ENCODE peak calls at places on chromosomes 7 and 10, in nine cellular contexts. D is stomach, Y is endothelial cell of umbilical vein, H is A549, K is suprapubic skin, E is sigmoid colon, A is HepG2, S is thyroid gland, B is uterus. I is an unnamed sample.

GRCh38 chr7:82594665-82595064 is 151.1 kb upstream of the CACNA2D1 start:
- DNase-seq in K (no peak), Y (peak; percentile 59), D (no peak), E (no peak), B (no peak), H (no peak), A (no peak), S (no peak), I (no peak)

GRCh38 chr7:93165447-93165846 is 17.3 kb upstream of the SAMD9L start:
- DNase-seq in H (no peak), Y (no peak), S (no peak), E (no peak), K (no peak), D (no peak), A (no peak), B (no peak), I (no peak)

GRCh38 chr10:43968961-43969360 is 320.3 kb upstream of the ZNF32 start:
- DNase-seq in H (no peak), K (no peak), Y (no peak), D (no peak), A (no peak), S (no peak), E (no peak), B (no peak), I (no peak)

GRCh38 chr10:61992683-61993629 is 91.5 kb downstream of the ARID5B start:
- DNase-seq in D (peak; percentile 52), S (peak; percentile 8), H (no peak), Y (peak; percentile 78), E (peak; percentile 86), K (peak; percentile 82), B (peak; percentile 62), A (no peak), I (no peak)

GRCh38 chr7:37311282-37311868 is 137.3 kb downstream of the ELMO1 start:
- DNase-seq in H (no peak), D (no peak), E (no peak), B (no peak), K (peak; percentile 67), A (no peak), S (no peak), Y (peak; percentile 41), I (no peak)

GRCh38 chr7:50622821-50623220 is 57.6 kb upstream of the DDC start:
- DNase-seq in D (no peak), K (no peak), H (no peak), B (no peak), Y (no peak), E (peak; percentile 74), S (no peak), A (no peak), I (no peak)

GRCh38 chr10:34200355-34200901 is 614.7 kb downstream of the PARD3 start:
- DNase-seq in K (no peak), S (no peak), D (no peak), E (no peak), Y (no peak), A (no peak), B (no peak), H (no peak), I (no peak)

GRCh38 chr7:12524794-12525386 is 45.6 kb upstream of the SCIN start:
- DNase-seq in A (peak; percentile 33), S (no peak), B (no peak), E (no peak), D (no peak), Y (peak; percentile 75), H (peak; percentile 24), K (no peak), I (no peak)

DNA sequence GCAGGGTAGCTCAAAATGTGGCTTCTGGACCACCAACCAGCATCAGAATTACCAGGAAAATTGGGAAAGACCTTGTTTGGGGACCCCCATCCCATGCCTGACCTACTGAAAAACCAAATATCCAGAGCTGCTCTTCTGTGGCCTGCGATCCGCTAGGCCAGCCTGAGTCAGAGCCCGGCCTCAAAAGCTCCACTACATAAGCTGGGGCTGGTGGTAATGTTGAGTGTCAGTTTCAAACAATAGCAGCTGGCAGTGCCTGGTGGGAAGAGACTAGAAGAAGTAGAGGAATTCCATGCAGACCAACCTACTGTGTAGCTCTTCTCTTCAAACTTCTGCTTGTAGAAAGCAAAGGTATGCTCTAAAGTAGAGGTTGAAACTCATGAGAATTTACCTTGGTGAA is 52.0 kb downstream of the KLRG2 start:
- DNase-seq in B (no peak), Y (no peak), D (no peak), E (no peak), A (no peak), H (no peak), K (no peak), S (peak; percentile 47), I (no peak)
- H3K27ac ChIP-seq in B (peak overlapping the region; percentile 30), Y (no peak overlapping the region), D (peak overlapping the region; percentile 29), E (no peak overlapping the region), A (no peak overlapping the region), H (no peak overlapping the region), K (peak overlapping the region; percentile 66), S (peak overlapping the region; percentile 97), I (peak overlapping the region; percentile 83)

GRCh38 chr10:131162866-131163265 is 148.7 kb downstream of the TCERG1L start:
- DNase-seq in B (no peak), Y (no peak), D (no peak), A (no peak), K (no peak), S (no peak), E (peak; percentile 25), H (no peak), I (no peak)

GRCh38 chr10:131167036-131167860 is 144.3 kb downstream of the TCERG1L start:
- DNase-seq in K (no peak), D (peak; percentile 21), A (no peak), H (no peak), E (peak; percentile 47), B (no peak), Y (no peak), S (no peak), I (no peak)

GRCh38 chr10:131163444-131163843 is 148.1 kb downstream of the TCERG1L start:
- DNase-seq in E (peak; percentile 42), D (no peak), A (no peak), B (no peak), S (no peak), Y (no peak), H (no peak), K (no peak), I (no peak)

GRCh38 chr10:131166486-131166885 is 145.0 kb downstream of the TCERG1L start:
- DNase-seq in E (peak; percentile 42), S (no peak), Y (no peak), B (no peak), K (no peak), A (no peak), H (no peak), D (no peak), I (no peak)

GRCh38 chr10:131165092-131165491 is 146.4 kb downstream of the TCERG1L start:
- DNase-seq in K (no peak), B (no peak), H (no peak), E (peak; percentile 29), S (no peak), A (no peak), D (no peak), Y (no peak), I (no peak)
- TF ChIP-seq POLR2A in K (no peak), B (no peak), H (no peak), E (no peak), S (no peak), A (no peak), D (no peak), Y (no peak), I (no peak)

GRCh38 chr7:103075337-103075918 is 488 bp downstream of the ARMC10 start:
- DNase-seq in E (peak; percentile 78), Y (peak; percentile 63), B (peak; percentile 45), H (peak; percentile 15), K (peak; percentile 75), S (peak; percentile 63), D (peak; percentile 58), A (peak; percentile 50), I (peak; percentile 37)

GRCh38 chr7:103073989-103074518 is 542 bp downstream of the FBXL13 start:
- DNase-seq in S (peak; percentile 8), D (peak; percentile 55), Y (no peak), B (no peak), H (no peak), E (no peak), K (no peak), A (no peak), I (no peak)

GRCh38 chr7:103077318-103077717 is 2.4 kb downstream of the ARMC10 start:
- DNase-seq in A (no peak), B (no peak), K (no peak), E (no peak), S (no peak), Y (no peak), D (no peak), H (no peak), I (no peak)

GRCh38 chr7:103076767-103077166 is 1.8 kb downstream of the ARMC10 start:
- DNase-seq in K (no peak), D (no peak), B (no peak), S (no peak), E (no peak), Y (no peak), A (no peak), H (no peak), I (no peak)

DNA sequence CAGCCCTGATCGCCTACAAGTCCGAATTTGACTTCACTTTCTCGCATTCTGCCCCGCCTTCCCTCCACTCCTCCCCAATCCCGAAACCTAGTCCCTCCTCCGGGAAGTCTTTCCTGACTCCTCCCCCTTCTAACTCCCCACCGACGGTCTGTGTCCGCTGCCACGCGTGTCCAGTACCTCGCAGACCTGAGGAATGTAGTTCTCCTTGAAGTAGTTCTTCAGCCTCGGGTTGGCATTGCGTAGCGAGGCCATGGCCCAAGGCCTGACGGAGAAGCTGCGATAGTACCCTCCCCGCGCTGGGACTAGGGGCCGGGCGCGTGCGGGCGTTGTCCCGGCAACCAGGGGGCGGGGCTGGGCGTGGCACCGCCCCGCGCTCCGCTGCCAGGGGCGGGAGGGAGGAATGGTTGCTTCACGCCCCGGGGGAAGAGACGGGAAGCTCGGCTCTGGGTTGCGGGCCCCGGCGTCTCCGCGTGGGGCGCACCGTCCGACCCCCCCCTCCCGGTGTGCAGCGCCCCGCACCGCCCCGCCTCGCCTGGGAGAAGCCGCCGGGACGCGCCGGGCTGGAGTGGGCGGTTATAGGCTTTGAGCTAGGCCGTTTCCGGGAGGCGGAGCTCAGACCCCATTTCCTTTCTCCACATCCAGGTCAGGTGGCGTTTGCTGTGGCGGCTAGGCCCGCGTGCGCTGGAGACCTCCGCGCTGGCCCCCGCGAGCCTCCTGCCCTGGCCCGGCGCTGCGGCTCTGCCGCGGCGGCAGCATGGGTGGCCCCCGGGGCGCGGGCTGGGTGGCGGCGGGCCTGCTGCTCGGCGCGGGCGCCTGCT is at the start of the genes ARMC10 and FBXL13:
- DNase-seq in Y (peak; percentile 95), H (peak; percentile 91), D (peak; percentile 89), B (peak; percentile 89), S (peak; percentile 91), E (peak; percentile 95), A (peak; percentile 88), K (peak; percentile 93), I (peak; percentile 69)
- TF ChIP-seq CTCF in Y (peak; percentile 32), H (peak; percentile 7), D (no peak), B (no peak), S (peak; percentile 24), E (no peak), A (peak; percentile 35), K (peak; percentile 1), I (no peak)

DNA sequence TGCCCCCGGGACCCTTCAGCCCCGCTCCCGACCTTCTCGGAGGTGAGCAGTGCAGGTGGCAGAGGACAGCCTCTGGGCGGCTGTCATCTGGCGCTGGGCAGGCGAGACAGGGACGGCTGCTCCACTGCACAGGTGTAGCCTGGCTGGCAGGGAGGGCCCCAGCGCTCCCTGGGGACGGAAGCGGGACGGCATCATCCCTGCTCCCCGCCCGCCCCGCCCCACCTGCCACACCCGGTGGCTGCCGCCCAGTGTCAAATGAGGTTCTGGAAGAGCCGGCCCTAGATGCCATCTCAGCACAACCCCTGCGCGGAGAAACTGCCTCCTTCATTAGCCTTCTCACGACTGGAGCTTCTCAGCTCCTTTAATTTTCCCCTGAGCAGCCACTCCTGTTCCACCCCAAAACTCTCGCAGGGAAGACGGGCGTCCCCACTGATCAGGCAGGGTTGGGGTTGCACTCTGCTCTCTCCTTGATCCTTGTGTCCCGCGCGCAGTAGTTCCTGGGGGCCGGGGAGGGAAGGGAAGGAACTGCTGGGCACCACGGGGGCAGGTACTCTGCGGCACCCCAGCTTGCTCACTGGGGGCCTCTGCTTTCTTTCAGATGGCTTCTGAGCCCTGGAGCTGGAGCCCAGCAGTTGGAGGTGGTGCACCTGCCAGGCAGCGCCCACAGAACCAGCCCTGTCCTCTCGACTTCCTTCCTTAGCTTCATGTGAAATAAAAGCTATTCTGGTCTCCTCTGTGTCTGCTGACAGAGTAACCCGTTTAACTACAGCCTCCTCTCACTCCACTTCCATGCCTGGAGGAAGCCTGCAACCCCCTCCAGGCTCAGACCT is 12.0 kb downstream of the PLAC9 start:
- DNase-seq in B (no peak), Y (no peak), K (no peak), E (no peak), A (no peak), S (peak; percentile 34), H (peak; percentile 37), D (peak; percentile 44), I (no peak)
- H3K27ac ChIP-seq in B (peak overlapping the region; percentile 10), Y (no peak overlapping the region), K (peak overlapping the region; percentile 52), E (peak overlapping the region; percentile 17), A (no peak overlapping the region), S (peak overlapping the region; percentile 15), H (no peak overlapping the region), D (peak overlapping the region; percentile 69), I (peak overlapping the region; percentile 61)